ENCODE peak calls at places on chromosomes 2 and 18, in nine cellular contexts. S, D, Q, P, E, T, C, V and B are unnamed samples. For H3K27me3, the result is how much of the 10 kb centered on the place peaks cover.

GRCh38 chr18:60649816-60650215 is 277.2 kb upstream of the MC4R start:
- DNase-seq in D (no peak), C (no peak), Q (no peak), V (no peak), T (no peak), P (no peak), S (no peak), E (no peak), B (no peak)

GRCh38 chr2:233350708-233351107 is 3.6 kb upstream of the DGKD start:
- DNase-seq in T (no peak), V (no peak), E (peak), S (no peak), Q (no peak), C (peak), P (no peak), D (peak), B (peak)

GRCh38 chr18:68406761-68407160 is 308.1 kb downstream of the TMX3 start:
- DNase-seq in V (no peak), T (no peak), S (no peak), P (no peak), D (no peak), E (no peak), C (no peak), Q (no peak), B (no peak)

GRCh38 chr2:157184161-157184910 is 73.2 kb upstream of the GALNT5 start:
- DNase-seq in D (no peak), Q (no peak), E (no peak), S (no peak), T (no peak), P (no peak), V (no peak), C (no peak), B (no peak)

GRCh38 chr2:30233142-30233961 is 2.0 kb downstream of the LBH start:
- DNase-seq in P (no peak), T (no peak), S (no peak), E (no peak), V (no peak), C (no peak), D (no peak), Q (peak), B (no peak)

GRCh38 chr2:113858764-113859163 is 31.1 kb upstream of the ACTR3 start:
- DNase-seq in Q (no peak), D (no peak), T (no peak), C (no peak), E (no peak), V (no peak), P (no peak), S (no peak), B (peak)

GRCh38 chr2:209788925-209789324 is 17.3 kb downstream of the UNC80 start:
- DNase-seq in C (no peak), E (no peak), P (no peak), D (no peak), S (no peak), T (no peak), V (no peak), Q (no peak), B (no peak)

GRCh38 chr2:204205548-204205947 is 269.0 kb downstream of the ICOS start:
- DNase-seq in E (no peak), C (no peak), D (no peak), T (no peak), P (peak), Q (no peak), S (no peak), V (no peak), B (no peak)

GRCh38 chr18:939167-939566 is 34.5 kb downstream of the ADCYAP1 start:
- DNase-seq in T (no peak), P (no peak), V (no peak), D (no peak), S (no peak), E (no peak), Q (no peak), C (no peak), B (no peak)

GRCh38 chr2:140797718-140798117 is 1333.1 kb downstream of the LRP1B start:
- DNase-seq in C (no peak), S (no peak), T (no peak), V (no peak), E (no peak), Q (no peak), D (no peak), P (no peak), B (no peak)

GRCh38 chr2:54572636-54573531 is 116.8 kb downstream of the SPTBN1 start:
- DNase-seq in V (peak), C (no peak), D (no peak), E (no peak), T (no peak), Q (no peak), P (no peak), S (no peak), B (no peak)

GRCh38 chr2:175476950-175477349 is 295.4 kb upstream of the ATP5MC3 start:
- DNase-seq in V (no peak), E (no peak), D (no peak), T (peak), P (no peak), S (peak), Q (peak), C (no peak), B (no peak)

GRCh38 chr2:181231151-181231550 is 226.0 kb upstream of the ITGA4 start:
- DNase-seq in T (no peak), Q (no peak), V (no peak), S (no peak), D (no peak), C (no peak), P (no peak), E (no peak), B (no peak)

GRCh38 chr2:43083278-43083677 is 143.1 kb downstream of the ZFP36L2 start:
- DNase-seq in C (peak), S (no peak), T (peak), P (no peak), E (no peak), D (no peak), V (no peak), Q (peak), B (no peak)

GRCh38 chr2:235868224-235868623 is 300.0 kb downstream of the GBX2 start:
- DNase-seq in C (no peak), V (no peak), S (no peak), D (no peak), E (no peak), P (no peak), T (peak), Q (no peak), B (no peak)

GRCh38 chr2:26581266-26581990 is 59.7 kb downstream of the CIB4 start:
- DNase-seq in Q (peak), P (no peak), E (no peak), D (no peak), T (no peak), C (peak), S (peak), V (no peak), B (no peak)
- H3K27me3 ChIP-seq in Q (under half), P (under half), E (half or more), D (half or more), T (under half), C (half or more), S (under half), V (under half), B (half or more)

GRCh38 chr2:241870081-241870541 is 582 bp downstream of the RTP5 start:
- DNase-seq in V (no peak), C (no peak), S (no peak), P (no peak), T (no peak), E (no peak), D (no peak), Q (no peak), B (no peak)
- H3K27me3 ChIP-seq in V (under half), C (half or more), S (under half), P (under half), T (under half), E (half or more), D (under half), Q (under half), B (under half)

DNA sequence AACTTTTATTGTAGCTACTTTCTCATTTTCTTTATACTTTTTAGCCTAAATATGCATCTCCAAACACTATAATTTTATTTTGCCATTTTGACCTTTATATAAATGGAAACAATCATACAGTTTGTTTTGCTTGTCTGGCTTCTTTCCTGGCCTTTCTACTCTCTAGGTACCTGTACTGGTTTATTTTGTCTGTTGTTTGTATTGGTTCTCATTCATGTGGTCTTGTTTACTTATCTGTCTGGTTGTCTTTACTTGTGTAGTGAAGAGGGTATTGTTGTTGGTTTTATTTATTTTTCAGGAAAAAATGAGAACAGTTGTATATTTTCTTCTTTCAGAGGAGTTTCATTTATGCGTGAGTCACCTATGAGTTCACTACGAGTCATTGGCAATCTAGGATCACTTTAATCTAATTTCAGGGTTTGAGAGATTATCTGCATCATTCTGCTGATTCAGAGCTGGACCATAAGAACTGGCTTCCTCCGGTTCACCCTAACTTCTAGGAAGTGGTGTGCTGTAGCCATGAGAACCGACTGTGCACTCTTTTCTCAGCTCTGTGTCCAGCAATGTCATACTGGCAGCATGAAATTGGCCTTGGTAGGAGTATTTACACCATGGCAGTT is 33.1 kb upstream of the HDAC4 start:
- DNase-seq in P (no peak), E (no peak), Q (no peak), C (no peak), S (no peak), T (no peak), D (no peak), V (no peak), B (no peak)
- H3K27me3 ChIP-seq in P (under half), E (under half), Q (under half), C (under half), S (under half), T (under half), D (under half), V (under half), B (under half)

GRCh38 chr18:48407358-48407757 is 1.8 kb downstream of the ZBTB7C start:
- DNase-seq in T (no peak), D (no peak), Q (no peak), S (no peak), P (no peak), V (no peak), C (no peak), E (no peak), B (no peak)
- H3K27me3 ChIP-seq in T (under half), D (under half), Q (under half), S (under half), P (under half), V (under half), C (under half), E (under half), B (under half)